ENCODE peak calls at places on chromosomes 6 and 20, in four cellular contexts. H, K, N and U are unnamed samples.

GRCh38 chr6:108710046-108710445 is 138.2 kb upstream of the ARMC2 start:
- DNase-seq in N (no peak), H (no peak), K (no peak), U (no peak)

GRCh38 chr6:14144678-14145113 is 27.1 kb downstream of the CD83 start:
- DNase-seq in H (peak; percentile 77), N (peak; percentile 57), K (peak; percentile 84), U (peak; percentile 74)

GRCh38 chr20:45090481-45090880 is 10.4 kb downstream of the KCNS1 start:
- DNase-seq in N (peak; percentile 43), H (no peak), K (no peak), U (no peak)

GRCh38 chr20:44720617-44720993 is 5.4 kb downstream of the CCN5 start:
- DNase-seq in H (peak; percentile 77), K (no peak), N (peak; percentile 71), U (no peak)

GRCh38 chr6:137219664-137220252 is 573 bp upstream of the IFNGR1 start:
- DNase-seq in K (no peak), H (no peak), N (no peak), U (no peak)

GRCh38 chr6:17101422-17102257 is at the start of gene STMND1:
- DNase-seq in H (peak; percentile 70), N (peak; percentile 37), K (peak; percentile 4), U (peak; percentile 13)

GRCh38 chr6:2862712-2863174 is 21.1 kb upstream of the SERPINB1 start:
- DNase-seq in H (no peak), K (peak; percentile 94), N (no peak), U (peak; percentile 67)

GRCh38 chr6:139436521-139437348 is 62.3 kb upstream of the CITED2 start:
- DNase-seq in H (peak; percentile 80), K (no peak), N (peak; percentile 83), U (no peak)

GRCh38 chr6:54706844-54707243 is 139.7 kb upstream of the FAM83B start:
- DNase-seq in H (no peak), K (no peak), N (no peak), U (no peak)

GRCh38 chr6:70108230-70108629 is 194.7 kb downstream of the COL9A1 start:
- DNase-seq in K (peak; percentile 52), H (peak; percentile 54), N (peak; percentile 17), U (no peak)

GRCh38 chr6:35294308-35294945 is 3.2 kb upstream of the DEF6 start:
- DNase-seq in K (peak; percentile 68), H (peak; percentile 76), N (peak; percentile 24), U (peak; percentile 63)

GRCh38 chr6:111260570-111261298 is 173.4 kb downstream of the SLC16A10 start:
- DNase-seq in H (peak; percentile 21), K (no peak), N (peak; percentile 35), U (peak; percentile 9)

GRCh38 chr20:60006261-60006660 is 48.0 kb downstream of the CDH26 start:
- DNase-seq in K (no peak), N (no peak), H (no peak), U (no peak)

GRCh38 chr20:35329435-35330139 is 37.4 kb upstream of the FAM83C start:
- DNase-seq in N (no peak), H (peak; percentile 83), K (peak; percentile 58), U (peak; percentile 80)

GRCh38 chr20:32945710-32946221 is 58.5 kb downstream of the SUN5 start:
- DNase-seq in N (peak; percentile 7), K (peak; percentile 15), H (peak; percentile 51), U (peak; percentile 37)

GRCh38 chr20:15784020-15784419 is 789.2 kb downstream of the KIF16B start:
- DNase-seq in K (no peak), H (no peak), N (no peak), U (no peak)

GRCh38 chr20:381581-382290 is 1.2 kb downstream of the TRIB3 start:
- DNase-seq in H (peak; percentile 84), K (peak; percentile 94), N (peak; percentile 68), U (peak; percentile 89)

GRCh38 chr20:46371656-46372055 is 34.8 kb downstream of the ELMO2 start:
- DNase-seq in N (no peak), K (no peak), H (no peak), U (no peak)

GRCh38 chr6:108616544-108616943 is 55.8 kb downstream of the FOXO3 start:
- DNase-seq in K (no peak), N (no peak), H (no peak), U (no peak)

GRCh38 chr6:124110514-124110913 is 306.8 kb downstream of the NKAIN2 start:
- DNase-seq in N (no peak), K (no peak), H (no peak), U (no peak)
- TF ChIP-seq CTCF in N (no peak), K (no peak), H (no peak), U (no peak)

DNA sequence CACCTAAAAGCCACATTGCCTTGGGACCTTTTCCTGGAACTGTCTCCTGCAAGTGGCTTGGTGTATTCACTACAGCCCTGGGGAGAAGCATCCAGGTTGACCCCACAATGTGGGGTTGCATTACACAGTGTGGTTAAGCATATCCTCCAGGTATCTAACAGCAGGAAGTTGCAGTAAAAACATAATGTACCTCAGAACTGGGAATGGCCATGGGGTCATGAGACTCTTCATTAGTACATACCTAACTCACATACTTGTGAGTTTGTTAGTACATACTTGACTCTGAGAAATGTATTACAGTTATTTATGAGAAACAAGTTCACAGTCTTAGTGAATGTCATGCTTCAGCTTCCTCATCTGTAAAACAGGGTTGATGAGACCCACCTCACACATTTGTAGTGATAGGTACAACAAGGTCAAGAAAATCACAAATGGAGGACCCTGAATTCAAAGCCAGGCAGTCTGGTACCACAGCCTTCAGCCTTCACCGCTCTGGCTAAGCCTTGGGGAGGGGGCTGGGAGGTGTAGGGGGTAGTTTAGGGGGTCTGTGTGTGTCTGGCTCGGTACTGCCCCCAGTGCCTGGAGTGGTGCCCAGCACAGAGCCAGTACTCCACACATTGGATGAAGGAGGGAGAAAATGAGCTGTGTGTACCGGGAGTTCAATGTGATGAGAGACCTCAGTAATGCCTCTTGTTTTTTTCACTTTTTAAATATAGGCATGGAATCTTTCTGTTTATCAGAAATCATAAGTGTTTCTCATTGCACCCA is 53.0 kb downstream of the KAT14 start:
- DNase-seq in N (no peak), H (no peak), K (no peak), U (no peak)
- TF ChIP-seq CTCF in N (no peak), H (no peak), K (no peak), U (no peak)

GRCh38 chr6:144063744-144064401 is 31.5 kb downstream of the SF3B5 start:
- DNase-seq in H (peak; percentile 61), N (peak; percentile 19), K (peak; percentile 96), U (peak; percentile 93)
- TF ChIP-seq CTCF in H (peak; percentile 39), N (no peak), K (peak; percentile 18), U (no peak)

GRCh38 chr6:8066108-8066507 is 1.9 kb upstream of the BLOC1S5 start:
- DNase-seq in K (peak; percentile 17), N (no peak), H (no peak), U (peak; percentile 15)
- TF ChIP-seq CTCF in K (no peak), N (no peak), H (no peak), U (no peak)

GRCh38 chr6:82783587-82784253 is 281.9 kb downstream of the UBE3D start:
- DNase-seq in H (peak; percentile 27), K (peak; percentile 28), N (no peak), U (no peak)
- TF ChIP-seq CTCF in H (peak; percentile 45), K (peak; percentile 41), N (no peak), U (no peak)

DNA sequence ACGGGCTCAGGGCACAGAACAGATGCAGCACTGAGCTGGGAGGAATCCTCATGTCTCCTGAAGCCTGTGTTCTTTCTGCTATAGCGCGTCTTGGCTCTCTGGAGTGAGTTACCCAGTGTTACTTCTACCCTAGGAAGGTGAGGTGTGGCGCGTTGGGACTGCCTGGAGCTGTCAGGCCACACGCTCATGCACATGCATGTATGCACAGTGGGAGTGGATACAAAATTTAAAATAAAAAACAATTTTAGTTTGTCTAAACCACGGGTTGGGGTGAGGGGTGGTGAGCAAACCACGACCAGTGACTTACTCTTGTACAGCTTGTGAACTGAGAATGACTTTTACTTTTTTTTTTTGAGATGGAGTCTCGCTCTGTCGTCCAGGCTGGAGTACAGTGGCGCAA is 298.6 kb upstream of the SUPT3H start:
- DNase-seq in N (no peak), K (no peak), H (no peak), U (peak; percentile 30)
- TF ChIP-seq CTCF in N (no peak), K (no peak), H (no peak), U (no peak)

GRCh38 chr20:5770240-5770986 is 20.2 kb downstream of the SHLD1 start:
- DNase-seq in H (no peak), N (no peak), K (peak; percentile 28), U (no peak)
- TF ChIP-seq CTCF in H (no peak), N (no peak), K (no peak), U (no peak)

DNA sequence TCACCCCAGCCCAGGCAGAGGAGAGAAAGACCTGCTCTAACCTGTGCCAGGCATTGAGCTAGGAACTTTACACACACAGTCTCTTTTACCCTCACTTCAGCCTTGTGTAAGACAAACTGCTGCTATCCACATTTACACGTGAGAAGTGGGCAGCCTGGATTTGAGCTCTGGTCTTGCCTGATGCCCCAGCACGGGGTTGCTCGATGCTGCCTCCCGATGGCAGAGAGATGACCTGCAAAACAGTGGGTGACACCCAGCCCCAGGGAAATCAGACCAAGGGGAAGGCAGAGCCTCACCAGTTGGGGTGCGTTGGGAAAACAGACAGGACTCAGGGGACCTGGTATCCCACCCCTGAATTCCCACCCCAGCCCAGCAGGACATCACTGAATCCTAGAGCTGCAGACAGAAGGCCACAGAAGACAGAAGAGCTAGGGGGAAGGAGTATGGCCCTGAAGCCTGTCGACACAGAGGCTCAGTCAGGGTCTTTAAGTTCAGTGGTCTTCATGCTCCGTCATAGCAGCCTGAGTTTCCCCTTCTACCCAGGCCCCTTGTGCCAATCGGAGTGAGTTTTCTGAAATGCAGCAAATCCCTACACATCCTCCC is 990 bp downstream of the BPI start:
- DNase-seq in H (peak; percentile 64), N (no peak), K (peak; percentile 25), U (peak; percentile 45)
- TF ChIP-seq CTCF in H (peak; percentile 79), N (peak; percentile 51), K (peak; percentile 41), U (peak; percentile 41)

GRCh38 chr20:38315290-38315966 is 11.5 kb downstream of the BPI start:
- DNase-seq in H (peak; percentile 19), K (no peak), N (peak; percentile 37), U (no peak)
- TF ChIP-seq CTCF in H (peak; percentile 23), K (no peak), N (peak; percentile 26), U (no peak)